ENCODE peak calls at places on chromosomes 4 and X, in nine cellular contexts. One of them, this sample, is unnamed.

GRCh38 chr4:150723727-150724411 is 141.9 kb downstream of the MAB21L2 start:
- DNase-seq in ELR: no peak
- DNase-seq in glomerular endothelial cell: no peak
- DNase-seq in NCI-H1436 treated with DMSO at 0.1 percent for 48 hours: no peak
- DNase-seq in amygdala: no peak
- DNase-seq in spleen: no peak
- DNase-seq in lower lobe of right lung: no peak
- DNase-seq in iris pigment epithelial cell: no peak
- DNase-seq in MV-4-11: no peak
- DNase-seq in this sample: no peak

GRCh38 chr4:108763981-108764380 is 1.1 kb upstream of the ETNPPL start:
- DNase-seq in NCI-H1436 treated with DMSO at 0.1 percent for 48 hours: no peak
- DNase-seq in spleen: no peak
- DNase-seq in lower lobe of right lung: no peak
- DNase-seq in MV-4-11: no peak
- DNase-seq in amygdala: no peak
- DNase-seq in iris pigment epithelial cell: no peak
- DNase-seq in ELR: no peak
- DNase-seq in glomerular endothelial cell: no peak
- DNase-seq in this sample: no peak

GRCh38 chr4:162682651-162683050 is 484.0 kb downstream of the NAF1 start:
- DNase-seq in MV-4-11: no peak
- DNase-seq in amygdala: no peak
- DNase-seq in NCI-H1436 treated with DMSO at 0.1 percent for 48 hours: no peak
- DNase-seq in glomerular endothelial cell: no peak
- DNase-seq in iris pigment epithelial cell: no peak
- DNase-seq in ELR: peak
- DNase-seq in lower lobe of right lung: no peak
- DNase-seq in spleen: no peak
- DNase-seq in this sample: no peak

GRCh38 chr4:37728064-37728463 is 41.9 kb upstream of the RELL1 start:
- DNase-seq in NCI-H1436 treated with DMSO at 0.1 percent for 48 hours: no peak
- DNase-seq in spleen: no peak
- DNase-seq in amygdala: no peak
- DNase-seq in MV-4-11: no peak
- DNase-seq in iris pigment epithelial cell: no peak
- DNase-seq in ELR: no peak
- DNase-seq in lower lobe of right lung: no peak
- DNase-seq in glomerular endothelial cell: no peak
- DNase-seq in this sample: no peak

GRCh38 chr4:182113774-182114173 is 129.4 kb upstream of the TENM3 start:
- DNase-seq in iris pigment epithelial cell: peak
- DNase-seq in glomerular endothelial cell: no peak
- DNase-seq in MV-4-11: no peak
- DNase-seq in spleen: no peak
- DNase-seq in NCI-H1436 treated with DMSO at 0.1 percent for 48 hours: no peak
- DNase-seq in amygdala: no peak
- DNase-seq in ELR: no peak
- DNase-seq in lower lobe of right lung: no peak
- DNase-seq in this sample: no peak

GRCh38 chr4:14566518-14566917 is 435.8 kb upstream of the CPEB2 start:
- DNase-seq in iris pigment epithelial cell: peak
- DNase-seq in glomerular endothelial cell: no peak
- DNase-seq in lower lobe of right lung: no peak
- DNase-seq in MV-4-11: no peak
- DNase-seq in spleen: no peak
- DNase-seq in ELR: peak
- DNase-seq in amygdala: no peak
- DNase-seq in NCI-H1436 treated with DMSO at 0.1 percent for 48 hours: no peak
- DNase-seq in this sample: no peak

GRCh38 chr4:80137631-80138030 is 59.7 kb upstream of the PRDM8 start:
- DNase-seq in ELR: no peak
- DNase-seq in spleen: no peak
- DNase-seq in MV-4-11: no peak
- DNase-seq in lower lobe of right lung: no peak
- DNase-seq in NCI-H1436 treated with DMSO at 0.1 percent for 48 hours: no peak
- DNase-seq in glomerular endothelial cell: no peak
- DNase-seq in iris pigment epithelial cell: no peak
- DNase-seq in amygdala: no peak
- DNase-seq in this sample: no peak

GRCh38 chr4:153233761-153234371 is 29.6 kb downstream of the TRIM2 start:
- DNase-seq in ELR: peak
- DNase-seq in MV-4-11: no peak
- DNase-seq in NCI-H1436 treated with DMSO at 0.1 percent for 48 hours: no peak
- DNase-seq in amygdala: no peak
- DNase-seq in lower lobe of right lung: no peak
- DNase-seq in spleen: no peak
- DNase-seq in iris pigment epithelial cell: peak
- DNase-seq in glomerular endothelial cell: no peak
- DNase-seq in this sample: no peak

GRCh38 chrX:41890026-41890423 is 33.3 kb downstream of the CASK start:
- DNase-seq in MV-4-11: no peak
- DNase-seq in glomerular endothelial cell: no peak
- DNase-seq in spleen: no peak
- DNase-seq in lower lobe of right lung: no peak
- DNase-seq in ELR: no peak
- DNase-seq in NCI-H1436 treated with DMSO at 0.1 percent for 48 hours: no peak
- DNase-seq in iris pigment epithelial cell: no peak
- DNase-seq in amygdala: no peak
- DNase-seq in this sample: no peak

GRCh38 chr4:21811576-21811975 is 137.0 kb downstream of the KCNIP4 start:
- DNase-seq in MV-4-11: no peak
- DNase-seq in NCI-H1436 treated with DMSO at 0.1 percent for 48 hours: no peak
- DNase-seq in lower lobe of right lung: no peak
- DNase-seq in glomerular endothelial cell: no peak
- DNase-seq in iris pigment epithelial cell: peak
- DNase-seq in spleen: no peak
- DNase-seq in amygdala: no peak
- DNase-seq in ELR: peak
- DNase-seq in this sample: no peak

GRCh38 chrX:39821011-39821708 is 276.6 kb downstream of the BCOR start:
- DNase-seq in glomerular endothelial cell: no peak
- DNase-seq in NCI-H1436 treated with DMSO at 0.1 percent for 48 hours: peak
- DNase-seq in ELR: peak
- DNase-seq in amygdala: no peak
- DNase-seq in iris pigment epithelial cell: peak
- DNase-seq in lower lobe of right lung: no peak
- DNase-seq in spleen: peak
- DNase-seq in MV-4-11: no peak
- DNase-seq in this sample: no peak